ENCODE peak calls at places on chromosome 3, in six cellular contexts. A, R, D, F, Z and U are unnamed samples.

GRCh38 chr3:65919841-65920240 is 118.9 kb downstream of the MAGI1 start:
- DNase-seq in A (no peak), R (no peak), D (no peak), F (no peak), Z (no peak), U (no peak)

GRCh38 chr3:152147748-152148147 is 121.0 kb upstream of the MBNL1 start:
- DNase-seq in A (no peak), R (no peak), D (no peak), F (no peak), Z (no peak), U (no peak)

GRCh38 chr3:72144773-72145505 is 360.0 kb upstream of the PROK2 start:
- DNase-seq in A (no peak), R (peak; percentile 33), D (no peak), F (no peak), Z (no peak), U (no peak)

GRCh38 chr3:187266691-187267090 is 24.8 kb downstream of the MASP1 start:
- DNase-seq in A (no peak), R (no peak), D (no peak), F (no peak), Z (no peak), U (no peak)

GRCh38 chr3:23663661-23664186 is 142.0 kb upstream of the UBE2E1 start:
- DNase-seq in A (no peak), R (no peak), D (no peak), F (no peak), Z (no peak), U (no peak)

GRCh38 chr3:172125963-172126403 is 86.6 kb downstream of the FNDC3B start:
- DNase-seq in A (no peak), R (peak; percentile 68), D (peak; percentile 61), F (no peak), Z (peak; percentile 52), U (no peak)

GRCh38 chr3:117628896-117629295 is 919.3 kb downstream of the TUSC7 start:
- DNase-seq in A (no peak), R (no peak), D (peak; percentile 40), F (no peak), Z (no peak), U (no peak)

GRCh38 chr3:9508781-9509180 is 44.8 kb downstream of the LHFPL4 start:
- DNase-seq in A (peak; percentile 61), R (no peak), D (no peak), F (no peak), Z (no peak), U (no peak)

GRCh38 chr3:159987291-159987711 is 1.3 kb upstream of the IL12A start:
- DNase-seq in A (peak; percentile 48), R (no peak), D (no peak), F (no peak), Z (no peak), U (no peak)

GRCh38 chr3:128146201-128146600 is 7.1 kb upstream of the EEFSEC start:
- DNase-seq in A (no peak), R (no peak), D (no peak), F (no peak), Z (no peak), U (no peak)

GRCh38 chr3:124780356-124780755 is 50.1 kb downstream of the UMPS start:
- DNase-seq in A (no peak), R (peak; percentile 81), D (peak; percentile 85), F (no peak), Z (peak; percentile 68), U (no peak)

GRCh38 chr3:64651791-64652241 is 36.0 kb downstream of the ADAMTS9 start:
- DNase-seq in A (peak; percentile 42), R (no peak), D (no peak), F (no peak), Z (no peak), U (no peak)

GRCh38 chr3:176286456-176287115 is 910.7 kb downstream of the TBL1XR1 start:
- DNase-seq in A (no peak), R (no peak), D (no peak), F (no peak), Z (no peak), U (no peak)

GRCh38 chr3:172461530-172462138 is 13.4 kb upstream of the GHSR start:
- DNase-seq in A (peak; percentile 42), R (no peak), D (no peak), F (no peak), Z (no peak), U (peak; percentile 22)

GRCh38 chr3:177452487-177452886 is 255.2 kb upstream of the TBL1XR1 start:
- DNase-seq in A (no peak), R (no peak), D (no peak), F (no peak), Z (no peak), U (no peak)

GRCh38 chr3:8589880-8590556 is 54.6 kb downstream of the SSUH2 start:
- DNase-seq in A (no peak), R (no peak), D (no peak), F (no peak), Z (no peak), U (no peak)

GRCh38 chr3:169150874-169151273 is 512.6 kb downstream of the MECOM start:
- DNase-seq in A (no peak), R (no peak), D (no peak), F (no peak), Z (no peak), U (no peak)

GRCh38 chr3:162718697-162719096 is 1222.1 kb downstream of the OTOL1 start:
- DNase-seq in A (no peak), R (no peak), D (no peak), F (no peak), Z (no peak), U (no peak)

GRCh38 chr3:184277366-184277765 is 1.5 kb downstream of the ECE2 start:
- DNase-seq in A (no peak), R (no peak), D (no peak), F (no peak), Z (no peak), U (no peak)

GRCh38 chr3:133547432-133548041 is 25.9 kb upstream of the CDV3 start:
- DNase-seq in A (no peak), R (peak; percentile 16), D (no peak), F (no peak), Z (peak; percentile 39), U (no peak)

GRCh38 chr3:157572559-157573270 is 69.5 kb upstream of the VEPH1 start:
- DNase-seq in A (peak; percentile 74), R (no peak), D (no peak), F (no peak), Z (no peak), U (no peak)

GRCh38 chr3:24145981-24146822 is 201.1 kb downstream of the NR1D2 start:
- DNase-seq in A (no peak), R (no peak), D (no peak), F (no peak), Z (no peak), U (no peak)

GRCh38 chr3:86382556-86382955 is 608.4 kb downstream of the VGLL3 start:
- DNase-seq in A (no peak), R (no peak), D (no peak), F (no peak), Z (no peak), U (no peak)

GRCh38 chr3:98171066-98171465 is 4.6 kb downstream of the OR5H15 start:
- DNase-seq in A (no peak), R (no peak), D (no peak), F (no peak), Z (no peak), U (no peak)

GRCh38 chr3:66506154-66506553 is 5.3 kb upstream of the LRIG1 start:
- DNase-seq in A (no peak), R (no peak), D (no peak), F (no peak), Z (no peak), U (no peak)

GRCh38 chr3:107222927-107223326 is 154.3 kb upstream of the CCDC54 start:
- DNase-seq in A (no peak), R (no peak), D (no peak), F (no peak), Z (no peak), U (no peak)

GRCh38 chr3:42600958-42601675 is 631 bp downstream of the NKTR start:
- DNase-seq in A (peak; percentile 89), R (peak; percentile 72), D (peak; percentile 75), F (no peak), Z (peak; percentile 62), U (peak; percentile 42)

GRCh38 chr3:61580982-61581654 is 19.7 kb downstream of the PTPRG start:
- DNase-seq in A (peak; percentile 20), R (no peak), D (no peak), F (no peak), Z (no peak), U (no peak)

GRCh38 chr3:195197764-195198423 is 73.1 kb downstream of the XXYLT1 start:
- DNase-seq in A (no peak), R (no peak), D (no peak), F (no peak), Z (no peak), U (no peak)

GRCh38 chr3:11764931-11765363 is 81.7 kb downstream of the TAMM41 start:
- DNase-seq in A (no peak), R (no peak), D (no peak), F (no peak), Z (no peak), U (no peak)

GRCh38 chr3:63096248-63097058 is 181.7 kb upstream of the SYNPR start:
- DNase-seq in A (no peak), R (no peak), D (peak; percentile 30), F (no peak), Z (no peak), U (peak; percentile 35)

GRCh38 chr3:69864751-69865150 is 125.5 kb downstream of the MITF start:
- DNase-seq in A (no peak), R (no peak), D (no peak), F (no peak), Z (no peak), U (no peak)
- H3K27ac ChIP-seq in A (no peak overlapping the region), R (peak overlapping the region; percentile 88), D (no peak overlapping the region), F (no peak overlapping the region), Z (no peak overlapping the region), U (no peak overlapping the region)

DNA sequence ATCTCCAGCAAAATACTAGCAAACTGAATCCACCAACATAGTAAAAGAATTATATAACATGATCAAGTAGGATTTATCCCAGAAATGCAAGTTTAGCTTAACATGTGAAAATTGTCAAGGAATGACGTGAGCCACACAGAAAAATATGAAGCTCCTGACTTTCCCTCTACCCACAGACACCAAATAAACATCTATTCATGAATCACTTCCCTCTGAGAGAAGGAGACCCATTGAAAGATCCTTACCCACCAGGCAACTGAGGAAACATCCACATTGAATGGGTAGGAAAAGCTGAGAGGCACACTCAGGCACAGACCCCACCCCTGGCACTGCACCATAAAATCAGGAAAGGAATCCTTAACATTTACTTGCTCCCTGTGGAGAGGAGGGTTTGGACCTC is 102.2 kb upstream of the MANF start:
- DNase-seq in A (no peak), R (no peak), D (no peak), F (no peak), Z (no peak), U (no peak)
- H3K27ac ChIP-seq in A (no peak overlapping the region), R (no peak overlapping the region), D (no peak overlapping the region), F (no peak overlapping the region), Z (no peak overlapping the region), U (no peak overlapping the region)

GRCh38 chr3:45670995-45671394 is 18.2 kb upstream of the SACM1L start:
- DNase-seq in A (no peak), R (no peak), D (no peak), F (no peak), Z (no peak), U (no peak)
- H3K27ac ChIP-seq in A (no peak overlapping the region), R (peak overlapping the region; percentile 64), D (no peak overlapping the region), F (no peak overlapping the region), Z (no peak overlapping the region), U (no peak overlapping the region)

DNA sequence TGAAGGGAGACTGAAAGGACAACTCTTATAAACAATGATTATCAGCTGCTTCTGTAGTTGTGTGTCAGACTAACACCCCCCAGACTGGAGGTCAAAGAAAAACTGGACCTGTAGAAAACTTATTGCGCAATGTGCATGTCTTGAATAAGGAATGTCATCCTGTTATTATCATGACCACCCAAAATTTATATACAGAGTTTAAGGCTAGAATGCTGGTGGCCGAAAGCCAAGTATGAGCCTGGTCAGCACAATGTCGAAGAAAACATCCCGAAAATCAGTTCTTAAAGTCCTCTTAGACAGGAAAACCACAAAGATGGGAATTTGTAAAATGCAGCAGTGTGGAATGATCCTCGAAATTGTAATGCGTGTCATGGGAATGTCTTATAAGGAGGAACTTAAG is 29.3 kb downstream of the RFTN1 start:
- DNase-seq in A (no peak), R (no peak), D (no peak), F (no peak), Z (peak; percentile 64), U (no peak)
- H3K27ac ChIP-seq in A (no peak overlapping the region), R (peak overlapping the region; percentile 58), D (no peak overlapping the region), F (no peak overlapping the region), Z (peak overlapping the region; percentile 34), U (no peak overlapping the region)